ENCODE peak calls at places on chromosome 3, in nine cellular contexts. One of them, this sample, is unnamed.

GRCh38 chr3:133038731-133039398 is 674 bp downstream of the TMEM108 start:
- DNase-seq in astrocyte: no peak
- DNase-seq in neural progenitor cell: peak
- DNase-seq in fibroblast of lung: no peak
- DNase-seq in HepG2: no peak
- DNase-seq in GM23248: peak
- DNase-seq in PC-3: no peak
- DNase-seq in MM.1S: peak
- DNase-seq in GM23338: peak
- DNase-seq in this sample: no peak

GRCh38 chr3:176757440-176757839 is 439.8 kb downstream of the TBL1XR1 start:
- DNase-seq in astrocyte: no peak
- DNase-seq in neural progenitor cell: no peak
- DNase-seq in fibroblast of lung: no peak
- DNase-seq in HepG2: no peak
- DNase-seq in GM23248: no peak
- DNase-seq in PC-3: no peak
- DNase-seq in MM.1S: peak
- DNase-seq in GM23338: no peak
- DNase-seq in this sample: no peak

GRCh38 chr3:88188436-88188835 is 38.7 kb downstream of the C3orf38 start:
- DNase-seq in astrocyte: peak
- DNase-seq in neural progenitor cell: no peak
- DNase-seq in fibroblast of lung: no peak
- DNase-seq in HepG2: peak
- DNase-seq in GM23248: no peak
- DNase-seq in PC-3: peak
- DNase-seq in MM.1S: no peak
- DNase-seq in GM23338: no peak
- DNase-seq in this sample: no peak

GRCh38 chr3:45948409-45948808 is 5.1 kb downstream of the CXCR6 start:
- DNase-seq in astrocyte: peak
- DNase-seq in neural progenitor cell: no peak
- DNase-seq in fibroblast of lung: peak
- DNase-seq in HepG2: no peak
- DNase-seq in GM23248: peak
- DNase-seq in PC-3: peak
- DNase-seq in MM.1S: no peak
- DNase-seq in GM23338: no peak
- DNase-seq in this sample: no peak

GRCh38 chr3:186930639-186931486 is 537 bp downstream of the ST6GAL1 start:
- DNase-seq in astrocyte: peak
- DNase-seq in neural progenitor cell: peak
- DNase-seq in fibroblast of lung: peak
- DNase-seq in HepG2: peak
- DNase-seq in GM23248: peak
- DNase-seq in PC-3: peak
- DNase-seq in MM.1S: peak
- DNase-seq in GM23338: peak
- DNase-seq in this sample: peak

GRCh38 chr3:187066228-187066995 is 72.9 kb downstream of the RPL39L start:
- DNase-seq in astrocyte: peak
- DNase-seq in neural progenitor cell: peak
- DNase-seq in fibroblast of lung: peak
- DNase-seq in HepG2: peak
- DNase-seq in GM23248: peak
- DNase-seq in PC-3: peak
- DNase-seq in MM.1S: peak
- DNase-seq in GM23338: peak
- DNase-seq in this sample: peak

GRCh38 chr3:188046561-188047213 is 107.3 kb upstream of the LPP start:
- DNase-seq in astrocyte: peak
- DNase-seq in neural progenitor cell: no peak
- DNase-seq in fibroblast of lung: no peak
- DNase-seq in HepG2: no peak
- DNase-seq in GM23248: peak
- DNase-seq in PC-3: peak
- DNase-seq in MM.1S: no peak
- DNase-seq in GM23338: no peak
- DNase-seq in this sample: no peak

GRCh38 chr3:57927166-57927565 is 81.1 kb upstream of the FLNB start:
- DNase-seq in astrocyte: no peak
- DNase-seq in neural progenitor cell: no peak
- DNase-seq in fibroblast of lung: no peak
- DNase-seq in HepG2: no peak
- DNase-seq in GM23248: no peak
- DNase-seq in PC-3: no peak
- DNase-seq in MM.1S: no peak
- DNase-seq in GM23338: no peak
- DNase-seq in this sample: no peak

GRCh38 chr3:69761896-69762789 is 22.9 kb downstream of the MITF start:
- DNase-seq in astrocyte: peak
- DNase-seq in neural progenitor cell: no peak
- DNase-seq in fibroblast of lung: peak
- DNase-seq in HepG2: no peak
- DNase-seq in GM23248: peak
- DNase-seq in PC-3: peak
- DNase-seq in MM.1S: no peak
- DNase-seq in GM23338: no peak
- DNase-seq in this sample: peak

GRCh38 chr3:125067225-125067624 is 11.4 kb upstream of the HEG1 start:
- DNase-seq in astrocyte: peak
- DNase-seq in neural progenitor cell: no peak
- DNase-seq in fibroblast of lung: no peak
- DNase-seq in HepG2: no peak
- DNase-seq in GM23248: no peak
- DNase-seq in PC-3: peak
- DNase-seq in MM.1S: no peak
- DNase-seq in GM23338: peak
- DNase-seq in this sample: no peak

DNA sequence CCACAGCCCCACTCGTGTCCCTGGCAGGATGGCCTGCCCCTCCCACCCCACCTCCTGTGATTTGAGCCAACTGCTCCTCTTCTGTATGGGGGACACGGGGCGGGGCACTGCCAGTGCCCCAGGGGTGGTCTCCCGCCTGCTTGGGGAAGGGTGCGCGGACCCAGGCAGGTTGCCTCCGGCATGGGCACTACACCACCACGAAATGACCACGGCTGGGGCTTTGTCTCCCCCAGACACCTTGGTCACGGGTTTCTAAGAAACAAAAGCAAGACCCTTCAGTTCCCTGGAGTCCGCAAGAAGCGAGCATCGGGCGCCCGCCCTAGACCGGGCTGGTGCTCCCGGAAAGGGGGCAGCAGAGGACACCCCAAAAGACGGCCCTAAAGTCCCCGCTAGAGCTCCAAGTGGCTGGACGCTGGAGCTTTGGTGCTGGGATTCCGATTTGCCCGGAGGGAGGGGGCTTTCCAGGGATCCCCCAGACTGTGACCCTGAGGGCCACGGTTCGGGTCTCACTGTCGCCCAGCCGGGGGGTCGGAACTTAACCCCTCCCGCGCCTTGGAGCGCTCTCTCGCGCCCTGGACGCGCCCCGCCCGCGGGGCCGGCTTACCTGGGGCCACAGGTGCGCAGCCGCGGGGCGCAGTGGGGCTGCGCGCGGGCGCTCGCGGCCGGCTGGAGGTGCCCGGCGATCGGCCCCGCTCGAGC is 219.5 kb upstream of the PRICKLE2 start:
- DNase-seq in astrocyte: no peak
- DNase-seq in neural progenitor cell: peak
- DNase-seq in fibroblast of lung: no peak
- DNase-seq in HepG2: no peak
- DNase-seq in GM23248: peak
- DNase-seq in PC-3: no peak
- DNase-seq in MM.1S: peak
- DNase-seq in GM23338: peak
- DNase-seq in this sample: no peak
- TF ChIP-seq EZH2 in astrocyte: peak
- TF ChIP-seq EZH2 in neural progenitor cell: no peak
- TF ChIP-seq EZH2 in fibroblast of lung: no peak
- TF ChIP-seq EZH2 in HepG2: no peak
- TF ChIP-seq EZH2 in GM23248: no peak
- TF ChIP-seq EZH2 in PC-3: no peak
- TF ChIP-seq EZH2 in MM.1S: no peak
- TF ChIP-seq EZH2 in GM23338: no peak
- TF ChIP-seq EZH2 in this sample: no peak

GRCh38 chr3:129352045-129352444 is 73.4 kb downstream of the HMCES start:
- DNase-seq in astrocyte: no peak
- DNase-seq in neural progenitor cell: no peak
- DNase-seq in fibroblast of lung: no peak
- DNase-seq in HepG2: no peak
- DNase-seq in GM23248: no peak
- DNase-seq in PC-3: peak
- DNase-seq in MM.1S: no peak
- DNase-seq in GM23338: peak
- DNase-seq in this sample: no peak

GRCh38 chr3:129353589-129353941 is 74.9 kb downstream of the EFCAB12 start:
- DNase-seq in astrocyte: no peak
- DNase-seq in neural progenitor cell: no peak
- DNase-seq in fibroblast of lung: no peak
- DNase-seq in HepG2: no peak
- DNase-seq in GM23248: no peak
- DNase-seq in PC-3: no peak
- DNase-seq in MM.1S: no peak
- DNase-seq in GM23338: no peak
- DNase-seq in this sample: no peak

GRCh38 chr3:129356756-129357425 is 71.5 kb downstream of the EFCAB12 start:
- DNase-seq in astrocyte: no peak
- DNase-seq in neural progenitor cell: no peak
- DNase-seq in fibroblast of lung: no peak
- DNase-seq in HepG2: no peak
- DNase-seq in GM23248: no peak
- DNase-seq in PC-3: no peak
- DNase-seq in MM.1S: no peak
- DNase-seq in GM23338: no peak
- DNase-seq in this sample: no peak

GRCh38 chr3:129349791-129350190 is 71.1 kb downstream of the HMCES start:
- DNase-seq in astrocyte: no peak
- DNase-seq in neural progenitor cell: no peak
- DNase-seq in fibroblast of lung: no peak
- DNase-seq in HepG2: no peak
- DNase-seq in GM23248: no peak
- DNase-seq in PC-3: no peak
- DNase-seq in MM.1S: no peak
- DNase-seq in GM23338: no peak
- DNase-seq in this sample: no peak

GRCh38 chr3:129352650-129353588 is 74.2 kb downstream of the HMCES start:
- DNase-seq in astrocyte: no peak
- DNase-seq in neural progenitor cell: no peak
- DNase-seq in fibroblast of lung: no peak
- DNase-seq in HepG2: no peak
- DNase-seq in GM23248: no peak
- DNase-seq in PC-3: peak
- DNase-seq in MM.1S: no peak
- DNase-seq in GM23338: no peak
- DNase-seq in this sample: no peak
- H2AFZ ChIP-seq in astrocyte: no peak
- H2AFZ ChIP-seq in neural progenitor cell: no peak
- H2AFZ ChIP-seq in fibroblast of lung: no peak
- H2AFZ ChIP-seq in HepG2: no peak
- H2AFZ ChIP-seq in GM23248: no peak
- H2AFZ ChIP-seq in PC-3: no peak
- H2AFZ ChIP-seq in MM.1S: no peak
- H2AFZ ChIP-seq in GM23338: no peak
- H2AFZ ChIP-seq in this sample: no peak

DNA sequence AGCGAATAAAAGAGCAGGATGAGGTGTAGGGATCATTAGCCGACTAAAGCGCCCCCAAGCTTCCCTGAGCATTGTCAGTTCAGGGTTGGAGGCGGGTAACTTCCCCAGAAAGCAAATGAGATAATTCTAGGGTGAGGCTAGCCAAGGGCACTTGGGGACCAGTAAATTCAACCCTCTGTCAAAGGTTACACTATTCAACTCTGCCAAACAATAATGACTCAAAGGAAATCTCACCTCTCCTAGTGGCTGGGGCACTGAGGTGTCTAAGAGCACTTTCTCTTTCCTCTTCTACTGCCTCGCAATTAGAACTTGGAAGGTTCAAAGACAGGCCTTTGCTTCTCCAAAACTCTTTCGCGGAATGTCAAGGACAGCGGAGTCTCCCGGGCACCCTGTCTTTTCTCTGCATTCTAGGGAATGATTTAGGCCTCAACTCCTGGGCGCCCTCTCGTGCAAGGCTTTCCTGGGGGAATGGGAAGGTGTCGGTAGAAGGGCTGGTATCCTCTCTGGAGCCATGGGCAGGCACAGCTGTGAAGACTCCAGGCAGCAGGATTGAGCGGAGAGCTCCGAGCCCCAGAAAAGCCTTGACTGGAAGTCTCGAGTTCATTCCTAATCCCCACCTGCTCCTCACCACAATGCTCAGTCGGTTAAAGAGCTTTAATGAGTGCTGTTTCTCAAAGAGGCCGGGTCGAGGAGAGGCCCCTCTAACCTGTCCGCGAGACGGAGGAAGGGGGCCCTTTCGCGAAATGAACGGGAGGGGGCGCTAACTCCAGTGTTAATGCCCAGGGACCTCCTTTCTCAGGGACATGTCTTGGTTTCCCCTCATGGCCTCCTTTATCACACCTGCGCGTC is 21.9 kb downstream of the ZIC4 start:
- DNase-seq in astrocyte: no peak
- DNase-seq in neural progenitor cell: peak
- DNase-seq in fibroblast of lung: no peak
- DNase-seq in HepG2: no peak
- DNase-seq in GM23248: no peak
- DNase-seq in PC-3: no peak
- DNase-seq in MM.1S: no peak
- DNase-seq in GM23338: peak
- DNase-seq in this sample: no peak
- TF ChIP-seq EZH2 in astrocyte: no peak
- TF ChIP-seq EZH2 in neural progenitor cell: peak
- TF ChIP-seq EZH2 in fibroblast of lung: no peak
- TF ChIP-seq EZH2 in HepG2: no peak
- TF ChIP-seq EZH2 in GM23248: no peak
- TF ChIP-seq EZH2 in PC-3: no peak
- TF ChIP-seq EZH2 in MM.1S: no peak
- TF ChIP-seq EZH2 in GM23338: no peak
- TF ChIP-seq EZH2 in this sample: no peak

GRCh38 chr3:169465416-169465815 is 198.1 kb downstream of the MECOM start:
- DNase-seq in astrocyte: no peak
- DNase-seq in neural progenitor cell: no peak
- DNase-seq in fibroblast of lung: no peak
- DNase-seq in HepG2: no peak
- DNase-seq in GM23248: no peak
- DNase-seq in PC-3: no peak
- DNase-seq in MM.1S: no peak
- DNase-seq in GM23338: no peak
- DNase-seq in this sample: no peak

GRCh38 chr3:169472259-169472900 is 191.1 kb downstream of the MECOM start:
- DNase-seq in astrocyte: no peak
- DNase-seq in neural progenitor cell: no peak
- DNase-seq in fibroblast of lung: no peak
- DNase-seq in HepG2: no peak
- DNase-seq in GM23248: no peak
- DNase-seq in PC-3: no peak
- DNase-seq in MM.1S: no peak
- DNase-seq in GM23338: no peak
- DNase-seq in this sample: no peak

GRCh38 chr3:169466990-169467389 is 196.5 kb downstream of the MECOM start:
- DNase-seq in astrocyte: no peak
- DNase-seq in neural progenitor cell: no peak
- DNase-seq in fibroblast of lung: no peak
- DNase-seq in HepG2: no peak
- DNase-seq in GM23248: no peak
- DNase-seq in PC-3: no peak
- DNase-seq in MM.1S: no peak
- DNase-seq in GM23338: no peak
- DNase-seq in this sample: no peak

GRCh38 chr3:169467703-169468102 is 195.8 kb downstream of the MECOM start:
- DNase-seq in astrocyte: no peak
- DNase-seq in neural progenitor cell: no peak
- DNase-seq in fibroblast of lung: no peak
- DNase-seq in HepG2: no peak
- DNase-seq in GM23248: no peak
- DNase-seq in PC-3: no peak
- DNase-seq in MM.1S: no peak
- DNase-seq in GM23338: peak
- DNase-seq in this sample: no peak
- H2AFZ ChIP-seq in astrocyte: no peak
- H2AFZ ChIP-seq in neural progenitor cell: peak
- H2AFZ ChIP-seq in fibroblast of lung: no peak
- H2AFZ ChIP-seq in HepG2: no peak
- H2AFZ ChIP-seq in GM23248: no peak
- H2AFZ ChIP-seq in PC-3: no peak
- H2AFZ ChIP-seq in MM.1S: no peak
- H2AFZ ChIP-seq in GM23338: peak
- H2AFZ ChIP-seq in this sample: no peak

This sample was measured in PC-9.